ENCODE peak calls at places on chromosomes 7 and 10, in eight cellular contexts. C, R, P, T, M, S, U and J are unnamed samples.

GRCh38 chr7:111730476-111731300 is 168.4 kb upstream of the IMMP2L start:
- DNase-seq in C (no peak), R (no peak), P (peak; percentile 67), T (no peak), M (no peak), S (no peak), U (no peak), J (no peak)

GRCh38 chr7:105759670-105760548 is 116.5 kb downstream of the ATXN7L1 start:
- DNase-seq in C (peak; percentile 26), R (no peak), P (peak; percentile 79), T (no peak), M (peak; percentile 51), S (peak; percentile 64), U (peak; percentile 77), J (peak; percentile 58)

GRCh38 chr10:24360286-24361127 is 151.6 kb downstream of the KIAA1217 start:
- DNase-seq in C (peak; percentile 73), R (no peak), P (peak; percentile 80), T (no peak), M (peak; percentile 73), S (peak; percentile 40), U (peak; percentile 94), J (peak; percentile 66)

GRCh38 chr10:14665304-14665703 is 109.4 kb downstream of the FAM107B start:
- DNase-seq in C (no peak), R (no peak), P (peak; percentile 21), T (no peak), M (no peak), S (no peak), U (no peak), J (no peak)

GRCh38 chr10:28431139-28431538 is 101.8 kb upstream of the WAC start:
- DNase-seq in C (no peak), R (no peak), P (no peak), T (no peak), M (no peak), S (no peak), U (no peak), J (no peak)

GRCh38 chr7:148906707-148907498 is 22.8 kb upstream of the EZH2 start:
- DNase-seq in C (no peak), R (no peak), P (no peak), T (no peak), M (no peak), S (no peak), U (no peak), J (no peak)

GRCh38 chr7:108197371-108198091 is 67.4 kb upstream of the LAMB4 start:
- DNase-seq in C (no peak), R (no peak), P (peak; percentile 34), T (no peak), M (no peak), S (no peak), U (no peak), J (no peak)

GRCh38 chr7:134513169-134513752 is 14.1 kb upstream of the AKR1B10 start:
- DNase-seq in C (no peak), R (no peak), P (peak; percentile 77), T (peak; percentile 8), M (peak; percentile 18), S (peak; percentile 80), U (peak; percentile 81), J (peak; percentile 23)

GRCh38 chr10:110226555-110226925 is 19.1 kb downstream of the MXI1 start:
- DNase-seq in C (peak; percentile 89), R (peak; percentile 95), P (peak; percentile 98), T (no peak), M (peak; percentile 94), S (no peak), U (peak; percentile 95), J (peak; percentile 80)

GRCh38 chr10:117214401-117214800 is 17.1 kb downstream of the KCNK18 start:
- DNase-seq in C (no peak), R (no peak), P (peak; percentile 38), T (no peak), M (no peak), S (peak; percentile 40), U (no peak), J (no peak)

GRCh38 chr7:88401009-88401623 is 94.4 kb upstream of the STEAP4 start:
- DNase-seq in C (no peak), R (no peak), P (peak; percentile 5), T (no peak), M (no peak), S (no peak), U (no peak), J (no peak)

GRCh38 chr10:121596668-121597503 is 1.4 kb downstream of the FGFR2 start:
- DNase-seq in C (no peak), R (peak; percentile 83), P (peak; percentile 25), T (no peak), M (peak; percentile 55), S (no peak), U (peak; percentile 64), J (no peak)

GRCh38 chr7:68697821-68698280 is 900.4 kb upstream of the AUTS2 start:
- DNase-seq in C (no peak), R (no peak), P (peak; percentile 4), T (no peak), M (no peak), S (no peak), U (no peak), J (no peak)

GRCh38 chr10:101569838-101570763 is 18.0 kb downstream of the POLL start:
- DNase-seq in C (peak; percentile 67), R (peak; percentile 81), P (peak; percentile 87), T (peak; percentile 19), M (peak; percentile 87), S (no peak), U (peak; percentile 81), J (no peak)

GRCh38 chr10:44651834-44652233 is 259.3 kb upstream of the TMEM72 start:
- DNase-seq in C (no peak), R (no peak), P (peak; percentile 91), T (no peak), M (no peak), S (no peak), U (no peak), J (no peak)

GRCh38 chr7:106883627-106884026 is 18.5 kb downstream of the PIK3CG start:
- DNase-seq in C (no peak), R (no peak), P (no peak), T (peak; percentile 35), M (no peak), S (no peak), U (no peak), J (no peak)

DNA sequence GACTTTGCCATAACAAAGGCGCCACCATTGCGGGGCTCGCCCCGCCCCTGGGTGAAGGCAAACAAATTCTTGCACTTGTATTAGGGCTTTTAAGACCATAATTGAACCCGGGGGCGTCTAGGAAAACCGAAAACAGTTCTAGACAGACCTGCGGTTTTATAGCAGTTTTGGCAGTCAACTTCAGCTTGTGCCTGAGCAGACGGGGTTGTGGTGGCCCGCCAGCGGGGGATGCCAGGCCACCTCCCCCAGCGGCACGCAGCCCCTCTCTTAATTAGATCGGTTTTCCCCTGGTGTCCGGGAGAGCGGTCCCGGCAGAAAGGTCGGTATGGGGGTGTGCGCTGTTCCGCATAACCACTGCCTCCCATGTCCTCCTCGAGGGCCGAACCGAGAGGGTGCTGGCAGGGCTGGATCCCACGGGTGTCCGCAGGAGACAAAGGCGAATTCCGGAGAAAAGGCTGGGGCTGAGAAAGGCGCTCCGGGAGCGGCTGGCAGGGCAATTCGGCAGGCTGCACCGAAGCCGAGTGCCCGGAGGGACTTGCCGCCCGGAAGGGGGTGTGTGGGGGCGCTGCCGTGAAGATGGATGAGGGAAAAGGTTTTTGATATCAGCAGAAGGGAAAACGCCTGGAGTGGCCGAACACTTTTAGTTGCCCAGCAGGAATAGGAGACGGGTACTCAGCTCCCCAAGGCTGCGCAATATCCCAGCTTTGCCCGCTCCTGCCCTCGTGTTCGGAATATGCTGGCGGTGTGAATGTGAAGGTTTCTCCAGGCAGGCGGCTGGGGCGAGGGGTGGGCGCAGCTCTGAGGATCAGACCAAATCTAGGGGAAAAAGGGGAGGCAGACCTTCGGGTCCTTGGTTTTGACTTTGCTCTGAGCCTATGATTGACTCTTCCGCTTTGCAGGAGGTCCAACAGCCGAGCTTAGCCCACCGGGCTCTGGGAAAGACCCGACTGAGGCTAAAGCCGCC is 3.0 kb upstream of the HOXA11 start:
- DNase-seq in C (no peak), R (peak; percentile 62), P (peak; percentile 58), T (no peak), M (peak; percentile 35), S (no peak), U (peak; percentile 49), J (no peak)
- H3K4me3 ChIP-seq in C (no peak overlapping the region), R (peak overlapping the region; percentile 4), P (peak overlapping the region; percentile 59), T (no peak overlapping the region), M (peak overlapping the region; percentile 68), S (no peak overlapping the region), U (no peak overlapping the region), J (no peak overlapping the region)

DNA sequence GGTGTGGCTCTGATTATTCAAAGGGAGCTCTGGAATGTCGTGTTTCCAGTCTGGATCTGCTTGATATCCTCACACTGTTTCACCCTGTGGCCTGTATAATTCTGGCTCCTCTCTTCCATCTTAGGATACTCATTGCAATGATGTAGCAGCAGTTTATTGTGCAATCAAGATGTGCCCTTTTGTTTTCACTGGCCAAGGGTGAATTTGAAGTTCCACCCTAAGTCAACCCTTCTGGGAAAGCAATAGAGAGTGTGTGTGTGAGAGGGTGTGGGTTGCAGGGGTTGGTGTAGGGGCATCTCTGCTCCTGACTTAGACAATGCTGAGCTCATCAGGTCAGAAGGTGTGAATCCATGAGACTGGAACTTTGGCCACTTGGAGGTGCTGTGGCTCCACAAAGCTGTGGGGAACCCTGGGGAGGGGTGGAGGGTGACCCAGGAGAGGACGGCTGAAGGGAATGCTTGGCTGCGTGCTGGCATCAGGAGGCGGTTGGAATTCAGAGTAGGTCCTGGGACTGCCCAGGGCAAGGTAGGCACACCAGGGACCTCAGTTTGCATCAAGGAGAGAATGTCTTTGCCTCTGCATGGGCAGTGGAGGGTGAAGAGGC is 118.0 kb upstream of the PRSS58 start:
- DNase-seq in C (no peak), R (no peak), P (no peak), T (no peak), M (no peak), S (peak; percentile 100), U (no peak), J (no peak)
- TF ChIP-seq CTCF in C (no peak), R (no peak), P (no peak), T (no peak), M (no peak), S (peak; percentile 97), U (no peak), J (no peak)

GRCh38 chr10:86782691-86783418 is 26.4 kb downstream of the BMPR1A start:
- DNase-seq in C (no peak), R (no peak), P (no peak), T (peak; percentile 51), M (no peak), S (no peak), U (no peak), J (no peak)
- H3K4me3 ChIP-seq in C (no peak overlapping the region), R (no peak overlapping the region), P (no peak overlapping the region), T (peak overlapping the region; percentile 9), M (no peak overlapping the region), S (no peak overlapping the region), U (no peak overlapping the region), J (no peak overlapping the region)

DNA sequence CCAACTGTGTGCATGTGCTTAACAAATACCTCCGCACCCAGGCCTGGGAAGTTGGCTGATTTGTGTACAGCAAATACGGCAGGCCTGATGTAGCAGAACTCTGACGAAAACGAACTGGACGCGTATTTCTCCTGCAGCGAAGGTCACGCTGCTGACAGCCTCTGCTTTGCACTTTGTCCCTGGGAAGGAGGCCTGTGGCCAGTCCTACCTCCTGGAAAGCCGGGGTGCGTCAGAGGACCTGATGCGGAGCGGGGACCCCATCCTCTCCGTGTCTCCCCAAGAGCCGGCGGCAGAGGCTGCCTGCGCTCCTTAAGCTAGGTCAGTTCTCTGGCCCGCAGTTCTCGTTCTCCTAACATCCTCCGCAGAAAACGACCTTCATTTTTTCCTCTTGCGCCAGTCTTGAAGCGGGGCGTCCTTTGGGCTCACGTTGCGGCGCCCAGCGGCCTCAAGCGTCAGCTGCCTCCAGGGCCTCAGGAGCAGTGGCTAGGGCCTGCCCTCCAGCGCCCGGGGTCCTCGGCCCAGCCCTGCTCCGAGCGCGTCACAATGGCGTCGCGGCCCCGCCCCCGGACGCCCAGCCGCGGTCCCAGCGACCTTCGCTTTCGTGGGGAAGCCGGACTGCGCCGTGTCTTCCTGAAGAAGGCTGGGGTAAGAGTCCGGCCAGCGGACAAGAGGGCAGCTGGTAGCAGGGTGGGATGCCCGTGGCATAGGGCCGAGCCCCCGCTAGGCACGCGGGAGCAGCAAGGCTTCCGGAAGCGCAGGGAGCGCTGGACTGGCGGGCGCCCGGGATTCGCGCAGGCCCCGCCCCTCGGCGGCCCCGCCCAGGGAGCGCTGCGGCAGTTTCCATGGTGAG is at the start of gene ZNF487:
- DNase-seq in C (peak; percentile 84), R (peak; percentile 95), P (peak; percentile 95), T (no peak), M (peak; percentile 94), S (peak; percentile 83), U (peak; percentile 94), J (peak; percentile 54)
- TF ChIP-seq CTCF in C (no peak), R (peak; percentile 8), P (no peak), T (peak; percentile 22), M (no peak), S (no peak), U (no peak), J (peak; percentile 5)